ENCODE peak calls at places on chromosome 12, in nine cellular contexts. F is stimulated activated CD4-positive, alpha-beta T cell treated with anti-CD3 and anti-CD28 coated beads, TNF-alpha, amount 100 ng/mL, for 48 hours; G is pancreas; Y is GM19239; R is CD4-positive, alpha-beta memory T cell; N is KG1; B is HCT116; O is GM23248; C is M059J. S is an unnamed sample.
A peak's percentile ranks its signal among the peaks of the same experiment; 100 is the strongest.

GRCh38 chr12:88895634-88896033 is 315.4 kb upstream of the KITLG start:
- DNase-seq in F (no peak), G (no peak), Y (no peak), R (no peak), N (no peak), B (no peak), O (no peak), C (no peak), S (no peak)

GRCh38 chr12:125151284-125151683 is 86.0 kb downstream of the AACS start:
- DNase-seq in F (no peak), G (no peak), Y (no peak), R (no peak), N (no peak), B (no peak), O (no peak), C (no peak), S (no peak)

GRCh38 chr12:76085159-76085868 is 829 bp upstream of the NAP1L1 start:
- DNase-seq in F (no peak), G (no peak), Y (no peak), R (peak; percentile 54), N (no peak), B (no peak), O (peak; percentile 51), C (peak; percentile 65), S (no peak)

GRCh38 chr12:107200394-107200793 is 107.0 kb upstream of the CRY1 start:
- DNase-seq in F (no peak), G (no peak), Y (no peak), R (no peak), N (no peak), B (peak; percentile 68), O (peak; percentile 33), C (peak; percentile 87), S (no peak)

GRCh38 chr12:94148841-94149780 is 734 bp downstream of the PLXNC1 start:
- DNase-seq in F (peak; percentile 14), G (peak; percentile 49), Y (peak; percentile 54), R (peak; percentile 48), N (no peak), B (no peak), O (peak; percentile 57), C (peak; percentile 42), S (no peak)

GRCh38 chr12:26690601-26691000 is 142.4 kb downstream of the ITPR2 start:
- DNase-seq in F (no peak), G (no peak), Y (no peak), R (no peak), N (no peak), B (no peak), O (no peak), C (peak; percentile 16), S (no peak)

GRCh38 chr12:55789171-55789570 is 28.4 kb downstream of the SARNP start:
- DNase-seq in F (no peak), G (no peak), Y (no peak), R (no peak), N (no peak), B (no peak), O (no peak), C (no peak), S (no peak)

GRCh38 chr12:76312314-76312713 is 35.9 kb downstream of the BBS10 start:
- DNase-seq in F (no peak), G (no peak), Y (no peak), R (no peak), N (no peak), B (no peak), O (no peak), C (no peak), S (no peak)

GRCh38 chr12:21439347-21439746 is 1.9 kb downstream of the PYROXD1 start:
- DNase-seq in F (no peak), G (no peak), Y (no peak), R (no peak), N (no peak), B (no peak), O (no peak), C (no peak), S (no peak)

GRCh38 chr12:123106640-123107359 is 44.1 kb downstream of the PITPNM2 start:
- DNase-seq in F (no peak), G (no peak), Y (peak; percentile 54), R (peak; percentile 54), N (peak; percentile 52), B (no peak), O (no peak), C (peak; percentile 45), S (no peak)

GRCh38 chr12:48165089-48166031 is 8.0 kb upstream of the ASB8 start:
- DNase-seq in F (no peak), G (no peak), Y (peak; percentile 38), R (peak; percentile 71), N (no peak), B (peak; percentile 57), O (peak; percentile 66), C (peak; percentile 57), S (no peak)

GRCh38 chr12:123140675-123141614 is 9.9 kb downstream of the PITPNM2 start:
- DNase-seq in F (no peak), G (no peak), Y (no peak), R (no peak), N (no peak), B (no peak), O (no peak), C (no peak), S (peak; percentile 58)

GRCh38 chr12:71449373-71450070 is 9.9 kb downstream of the LGR5 start:
- DNase-seq in F (no peak), G (no peak), Y (no peak), R (no peak), N (no peak), B (no peak), O (no peak), C (no peak), S (no peak)

GRCh38 chr12:28794796-28795195 is 354.3 kb upstream of the FAR2 start:
- DNase-seq in F (no peak), G (no peak), Y (no peak), R (no peak), N (no peak), B (no peak), O (peak; percentile 8), C (no peak), S (no peak)

GRCh38 chr12:81533054-81533453 is 226.1 kb downstream of the PPFIA2 start:
- DNase-seq in F (no peak), G (no peak), Y (no peak), R (no peak), N (no peak), B (no peak), O (no peak), C (no peak), S (no peak)

GRCh38 chr12:1500095-1500801 is 94.1 kb downstream of the FBXL14 start:
- DNase-seq in F (no peak), G (no peak), Y (no peak), R (no peak), N (no peak), B (no peak), O (peak; percentile 87), C (peak; percentile 58), S (no peak)

GRCh38 chr12:54374555-54375257 is 9.8 kb downstream of the ZNF385A start:
- DNase-seq in F (no peak), G (no peak), Y (no peak), R (no peak), N (no peak), B (no peak), O (no peak), C (no peak), S (no peak)

GRCh38 chr12:105561981-105562726 is 231.7 kb downstream of the C12orf75 start:
- DNase-seq in F (no peak), G (no peak), Y (no peak), R (no peak), N (no peak), B (peak; percentile 76), O (peak; percentile 88), C (peak; percentile 91), S (no peak)

GRCh38 chr12:119989619-119990381 is 764 bp downstream of the BICDL1 start:
- DNase-seq in F (peak; percentile 60), G (peak; percentile 88), Y (peak; percentile 65), R (peak; percentile 65), N (no peak), B (no peak), O (peak; percentile 89), C (peak; percentile 62), S (peak; percentile 74)

GRCh38 chr12:76025601-76026575 is 5.7 kb downstream of the PHLDA1 start:
- DNase-seq in F (no peak), G (no peak), Y (no peak), R (no peak), N (no peak), B (no peak), O (peak; percentile 38), C (peak; percentile 79), S (no peak)

GRCh38 chr12:77954156-77954555 is 123.5 kb downstream of the NAV3 start:
- DNase-seq in F (no peak), G (no peak), Y (no peak), R (no peak), N (no peak), B (no peak), O (peak; percentile 32), C (no peak), S (no peak)

GRCh38 chr12:9244894-9245293 is 36.7 kb upstream of the PZP start:
- DNase-seq in F (peak; percentile 58), G (peak; percentile 24), Y (peak; percentile 9), R (no peak), N (no peak), B (no peak), O (peak; percentile 33), C (peak; percentile 18), S (no peak)

GRCh38 chr12:124428136-124428791 is 133.4 kb downstream of the RFLNA start:
- DNase-seq in F (no peak), G (no peak), Y (no peak), R (no peak), N (no peak), B (no peak), O (peak; percentile 96), C (no peak), S (no peak)

GRCh38 chr12:92432724-92433281 is 270.0 kb upstream of the PLEKHG7 start:
- DNase-seq in F (no peak), G (no peak), Y (no peak), R (no peak), N (no peak), B (no peak), O (no peak), C (no peak), S (no peak)

GRCh38 chr12:11719678-11720099 is 70.2 kb downstream of the ETV6 start:
- DNase-seq in F (peak; percentile 20), G (no peak), Y (no peak), R (no peak), N (no peak), B (no peak), O (peak; percentile 99), C (peak; percentile 97), S (no peak)

GRCh38 chr12:101924647-101925046 is 47.3 kb downstream of the DRAM1 start:
- DNase-seq in F (no peak), G (no peak), Y (no peak), R (no peak), N (no peak), B (no peak), O (peak; percentile 55), C (peak; percentile 20), S (no peak)

GRCh38 chr12:120181991-120182631 is 12.4 kb downstream of the GCN1 start:
- DNase-seq in F (no peak), G (no peak), Y (no peak), R (no peak), N (no peak), B (no peak), O (peak; percentile 81), C (peak; percentile 93), S (no peak)

GRCh38 chr12:4477133-4477532 is 31.5 kb upstream of the FGF6 start:
- DNase-seq in F (no peak), G (no peak), Y (no peak), R (no peak), N (no peak), B (no peak), O (peak; percentile 13), C (peak; percentile 49), S (no peak)

S was measured in suprapubic skin.